ENCODE peak calls at places on chromosome 7, in ten cellular contexts. S, G, D, I, L, N, W, Z, J and V are unnamed samples.

GRCh38 chr7:29865526-29865925 is 59.2 kb downstream of the WIPF3 start:
- DNase-seq in L (peak), N (no peak), D (no peak), G (no peak), Z (no peak), W (peak), I (peak), S (no peak), J (no peak), V (peak)

GRCh38 chr7:64098-64521 is 128.3 kb upstream of the FAM20C start:
- DNase-seq in L (peak), N (no peak), G (no peak), J (no peak), D (no peak), I (peak), S (peak), Z (peak), W (peak), V (peak)

GRCh38 chr7:149422065-149422913 is 38.6 kb downstream of the ZNF777 start:
- DNase-seq in J (peak), N (peak), L (peak), G (peak), W (peak), Z (peak), D (peak), S (peak), I (peak), V (peak)

GRCh38 chr7:143407296-143408246 is 1.1 kb downstream of the EPHA1 start:
- DNase-seq in L (no peak), G (no peak), W (no peak), J (no peak), I (no peak), N (no peak), Z (no peak), S (no peak), D (peak), V (no peak)

GRCh38 chr7:70000747-70001348 is 402.6 kb downstream of the AUTS2 start:
- DNase-seq in L (no peak), D (no peak), S (no peak), Z (no peak), G (no peak), N (no peak), W (no peak), J (no peak), I (no peak), V (no peak)

GRCh38 chr7:158846304-158846703 is 10.1 kb upstream of the DYNC2I1 start:
- DNase-seq in G (no peak), W (no peak), D (no peak), J (no peak), Z (no peak), N (no peak), L (no peak), S (no peak), I (no peak), V (no peak)

GRCh38 chr7:118153551-118154177 is 30.3 kb upstream of the LSM8 start:
- DNase-seq in S (peak), D (no peak), N (no peak), W (peak), L (peak), I (no peak), G (no peak), J (peak), Z (peak), V (no peak)

GRCh38 chr7:137120690-137121089 is 222.8 kb downstream of the PTN start:
- DNase-seq in G (no peak), L (no peak), W (no peak), I (no peak), D (no peak), Z (no peak), N (no peak), J (no peak), S (no peak), V (no peak)

GRCh38 chr7:115040526-115040925 is 118.6 kb downstream of the MDFIC start:
- DNase-seq in G (no peak), N (no peak), W (no peak), I (no peak), Z (no peak), S (no peak), J (no peak), L (no peak), D (no peak), V (no peak)

GRCh38 chr7:133887459-133887858 is 239.7 kb upstream of the LRGUK start:
- DNase-seq in S (peak), D (no peak), I (no peak), G (no peak), W (peak), L (peak), N (no peak), J (no peak), Z (no peak), V (no peak)

GRCh38 chr7:148058092-148058491 is 532.5 kb upstream of the C7orf33 start:
- DNase-seq in G (no peak), Z (no peak), D (no peak), S (no peak), I (no peak), N (no peak), J (no peak), L (no peak), W (no peak), V (no peak)

GRCh38 chr7:115059312-115059711 is 137.4 kb downstream of the MDFIC start:
- DNase-seq in W (no peak), Z (no peak), G (no peak), I (no peak), D (no peak), J (no peak), L (peak), N (no peak), S (no peak), V (peak)

GRCh38 chr7:99137418-99138180 is 6.3 kb downstream of the SMURF1 start:
- DNase-seq in S (no peak), J (no peak), L (peak), I (no peak), N (no peak), D (no peak), W (peak), G (no peak), Z (no peak), V (peak)

GRCh38 chr7:130880668-130881067 is 146.7 kb upstream of the KLF14 start:
- DNase-seq in S (no peak), W (no peak), J (no peak), D (no peak), N (no peak), I (no peak), Z (no peak), G (no peak), L (peak), V (no peak)

GRCh38 chr7:46432666-46433065 is 511.6 kb upstream of the IGFBP3 start:
- DNase-seq in Z (no peak), N (no peak), S (no peak), J (no peak), L (peak), W (no peak), G (no peak), I (no peak), D (no peak), V (peak)

GRCh38 chr7:123749537-123749857 is 694 bp upstream of the WASL start:
- DNase-seq in N (no peak), W (peak), I (no peak), S (no peak), Z (peak), J (peak), L (peak), G (no peak), D (no peak), V (no peak)

GRCh38 chr7:152762056-152762455 is 2.5 kb downstream of the ACTR3B start:
- DNase-seq in I (no peak), Z (no peak), S (no peak), L (peak), J (no peak), G (no peak), N (no peak), D (no peak), W (no peak), V (no peak)

GRCh38 chr7:143900230-143900766 is 1.7 kb downstream of the TCAF1 start:
- DNase-seq in N (no peak), J (no peak), Z (no peak), S (no peak), G (no peak), I (no peak), W (peak), L (peak), D (no peak), V (no peak)

GRCh38 chr7:150904342-150904909 is 52.1 kb downstream of the AOC1 start:
- DNase-seq in D (no peak), Z (no peak), J (no peak), L (no peak), S (no peak), N (no peak), W (no peak), I (no peak), G (no peak), V (no peak)

GRCh38 chr7:15197359-15197977 is 294.9 kb upstream of the DGKB start:
- DNase-seq in Z (no peak), L (no peak), D (no peak), G (no peak), S (no peak), J (no peak), W (no peak), N (no peak), I (no peak), V (no peak)

GRCh38 chr7:138900040-138900828 is 81.0 kb downstream of the KIAA1549 start:
- DNase-seq in J (no peak), I (no peak), Z (no peak), G (no peak), N (no peak), D (no peak), W (peak), L (peak), S (no peak), V (peak)

GRCh38 chr7:55534262-55534915 is 37.9 kb downstream of the VOPP1 start:
- DNase-seq in J (peak), S (no peak), L (peak), W (peak), I (peak), G (peak), Z (no peak), N (no peak), D (peak), V (peak)

GRCh38 chr7:50828801-50829200 is 46.1 kb upstream of the GRB10 start:
- DNase-seq in D (no peak), J (no peak), S (no peak), Z (no peak), I (no peak), L (peak), W (no peak), G (no peak), N (no peak), V (no peak)

GRCh38 chr7:20331231-20331880 is 656 bp downstream of the ITGB8 start:
- DNase-seq in S (peak), W (peak), L (peak), N (no peak), J (peak), D (no peak), I (peak), Z (peak), G (peak), V (no peak)

GRCh38 chr7:123711832-123712293 is 36.9 kb downstream of the WASL start:
- DNase-seq in G (no peak), L (no peak), D (no peak), W (no peak), N (no peak), J (no peak), S (no peak), I (no peak), Z (no peak), V (peak)

GRCh38 chr7:151423226-151423625 is 13.4 kb upstream of the WDR86 start:
- DNase-seq in I (no peak), J (no peak), L (no peak), Z (no peak), G (no peak), W (no peak), S (no peak), N (no peak), D (no peak), V (no peak)

GRCh38 chr7:85019778-85020177 is 167.1 kb downstream of the SEMA3D start:
- DNase-seq in D (no peak), L (no peak), S (no peak), G (no peak), I (no peak), J (no peak), Z (no peak), N (no peak), W (no peak), V (no peak)

GRCh38 chr7:43891069-43891955 is 15.1 kb downstream of the URGCP start:
- DNase-seq in I (no peak), W (no peak), Z (no peak), J (no peak), G (no peak), N (no peak), L (no peak), S (no peak), D (no peak), V (no peak)

GRCh38 chr7:132077986-132078385 is 498.3 kb downstream of the PLXNA4 start:
- DNase-seq in S (no peak), Z (no peak), L (no peak), N (no peak), J (no peak), W (no peak), D (no peak), G (no peak), I (no peak), V (no peak)

GRCh38 chr7:136900005-136900404 is 31.6 kb downstream of the CHRM2 start:
- DNase-seq in G (no peak), J (no peak), I (no peak), N (no peak), Z (no peak), W (no peak), D (no peak), L (no peak), S (no peak), V (no peak)

GRCh38 chr7:36287371-36288241 is 102.1 kb upstream of the ANLN start:
- DNase-seq in I (no peak), D (peak), N (no peak), L (no peak), Z (peak), S (no peak), J (no peak), G (peak), W (no peak), V (no peak)

GRCh38 chr7:74294191-74294998 is 5.2 kb downstream of the CLIP2 start:
- DNase-seq in G (no peak), J (no peak), N (no peak), D (no peak), I (no peak), S (peak), L (peak), W (no peak), Z (peak), V (no peak)

GRCh38 chr7:18761046-18761445 is 265.5 kb downstream of the HDAC9 start:
- DNase-seq in D (no peak), S (no peak), I (no peak), N (no peak), G (no peak), L (no peak), J (no peak), W (no peak), Z (no peak), V (no peak)

GRCh38 chr7:108347616-108348015 is 108.6 kb downstream of the NRCAM start:
- DNase-seq in W (peak), I (no peak), N (no peak), D (no peak), G (no peak), J (no peak), L (peak), Z (peak), S (no peak), V (peak)

GRCh38 chr7:2892571-2892970 is 48.5 kb upstream of the GNA12 start:
- DNase-seq in I (no peak), N (no peak), W (peak), J (no peak), L (no peak), D (no peak), G (no peak), Z (no peak), S (no peak), V (no peak)

GRCh38 chr7:26937306-26937705 is 72.9 kb upstream of the SKAP2 start:
- DNase-seq in Z (no peak), N (no peak), J (no peak), S (no peak), I (no peak), L (no peak), G (no peak), D (no peak), W (no peak), V (no peak)

GRCh38 chr7:12244129-12244528 is 33.0 kb downstream of the TMEM106B start:
- DNase-seq in D (no peak), S (peak), N (no peak), L (peak), I (no peak), G (no peak), Z (peak), W (peak), J (no peak), V (peak)